ENCODE peak calls at places on chromosomes 12 and 14, in four cellular contexts. V is left ventricle myocardium inferior, X is PC-9, R is AG10803. N is an unnamed sample.

GRCh38 chr12:47032644-47033043 is 46.8 kb upstream of the PCED1B start:
- DNase-seq in V (no peak), X (no peak), R (peak), N (peak)

GRCh38 chr12:120229583-120230325 is 28.8 kb upstream of the RPLP0 start:
- DNase-seq in V (no peak), X (peak), R (no peak), N (no peak)

GRCh38 chr14:90924618-90925345 is 108.6 kb upstream of the TTC7B start:
- DNase-seq in V (no peak), X (no peak), R (peak), N (peak)

GRCh38 chr12:131258396-131258795 is 304.7 kb downstream of the ADGRD1 start:
- DNase-seq in V (no peak), X (no peak), R (no peak), N (no peak)

GRCh38 chr12:85829391-85829790 is 6.8 kb downstream of the RASSF9 start:
- DNase-seq in V (no peak), X (no peak), R (peak), N (no peak)

GRCh38 chr14:95396221-95396620 is 76.5 kb upstream of the CLMN start:
- DNase-seq in V (no peak), X (no peak), R (no peak), N (no peak)

GRCh38 chr12:45912774-45913173 is 77.6 kb downstream of the SCAF11 start:
- DNase-seq in V (no peak), X (no peak), R (no peak), N (no peak)

GRCh38 chr14:51087024-51087423 is 7.9 kb downstream of the TRIM9 start:
- DNase-seq in V (peak), X (peak), R (no peak), N (no peak)

GRCh38 chr12:83473408-83474095 is 786.8 kb downstream of the TMTC2 start:
- DNase-seq in V (no peak), X (no peak), R (peak), N (peak)

GRCh38 chr12:39912211-39912980 is 193.5 kb downstream of the SLC2A13 start:
- DNase-seq in V (peak), X (peak), R (no peak), N (no peak)

GRCh38 chr12:51482808-51483532 is 58.3 kb downstream of the SLC4A8 start:
- DNase-seq in V (no peak), X (no peak), R (peak), N (no peak)

GRCh38 chr12:121009744-121010143 is 6.5 kb downstream of the C12orf43 start:
- DNase-seq in V (no peak), X (peak), R (peak), N (no peak)

GRCh38 chr12:93001407-93001806 is 72.3 kb upstream of the EEA1 start:
- DNase-seq in V (no peak), X (no peak), R (no peak), N (no peak)

GRCh38 chr12:57607958-57608663 is 3.1 kb upstream of the ARHGEF25 start:
- DNase-seq in V (no peak), X (no peak), R (no peak), N (no peak)

GRCh38 chr14:93925374-93925895 is 1.7 kb upstream of the FAM181A start:
- DNase-seq in V (no peak), X (no peak), R (no peak), N (no peak)

GRCh38 chr12:47983541-47984115 is 20.2 kb downstream of the TMEM106C start:
- DNase-seq in V (no peak), X (no peak), R (no peak), N (no peak)

GRCh38 chr14:100536721-100537700 is 50.2 kb downstream of the BEGAIN start:
- DNase-seq in V (peak), X (no peak), R (no peak), N (no peak)

GRCh38 chr14:100807496-100807895 is 18.4 kb upstream of the MEG3 start:
- DNase-seq in V (no peak), X (no peak), R (no peak), N (no peak)

GRCh38 chr14:103629503-103630121 is 601 bp downstream of the KLC1 start:
- DNase-seq in V (peak), X (peak), R (no peak), N (no peak)

GRCh38 chr12:25106818-25107217 is 88.1 kb downstream of the DNAI7 start:
- DNase-seq in V (no peak), X (no peak), R (no peak), N (no peak)

GRCh38 chr12:1218369-1218768 is 227.3 kb downstream of the ERC1 start:
- DNase-seq in V (no peak), X (no peak), R (no peak), N (no peak)

GRCh38 chr12:77122236-77122635 is 56.9 kb upstream of the E2F7 start:
- DNase-seq in V (no peak), X (peak), R (peak), N (peak)

GRCh38 chr14:38221077-38221476 is 13.4 kb downstream of the SSTR1 start:
- DNase-seq in V (no peak), X (no peak), R (no peak), N (no peak)
- H3K4me3 ChIP-seq in V (no peak), X (no peak), R (no peak), N (no peak)

GRCh38 chr12:2360630-2361170 is 307.9 kb downstream of the CACNA1C start:
- DNase-seq in V (no peak), X (no peak), R (no peak), N (no peak)

GRCh38 chr12:2355604-2356003 is 302.8 kb downstream of the CACNA1C start:
- DNase-seq in V (no peak), X (no peak), R (no peak), N (no peak)

GRCh38 chr12:2359725-2360629 is 307.2 kb downstream of the CACNA1C start:
- DNase-seq in V (no peak), X (no peak), R (no peak), N (no peak)

GRCh38 chr12:2356601-2357125 is 303.9 kb downstream of the CACNA1C start:
- DNase-seq in V (no peak), X (no peak), R (no peak), N (no peak)

GRCh38 chr12:2358986-2359658 is 306.3 kb downstream of the CACNA1C start:
- DNase-seq in V (no peak), X (no peak), R (no peak), N (no peak)
- TF ChIP-seq CTCF in V (no peak), X (no peak), R (no peak), N (peak)

GRCh38 chr14:105022276-105022670 is 1.4 kb upstream of the CDCA4 start:
- DNase-seq in V (no peak), X (no peak), R (no peak), N (no peak)
- H3K4me3 ChIP-seq in V (peak), X (peak), R (peak), N (peak)

DNA sequence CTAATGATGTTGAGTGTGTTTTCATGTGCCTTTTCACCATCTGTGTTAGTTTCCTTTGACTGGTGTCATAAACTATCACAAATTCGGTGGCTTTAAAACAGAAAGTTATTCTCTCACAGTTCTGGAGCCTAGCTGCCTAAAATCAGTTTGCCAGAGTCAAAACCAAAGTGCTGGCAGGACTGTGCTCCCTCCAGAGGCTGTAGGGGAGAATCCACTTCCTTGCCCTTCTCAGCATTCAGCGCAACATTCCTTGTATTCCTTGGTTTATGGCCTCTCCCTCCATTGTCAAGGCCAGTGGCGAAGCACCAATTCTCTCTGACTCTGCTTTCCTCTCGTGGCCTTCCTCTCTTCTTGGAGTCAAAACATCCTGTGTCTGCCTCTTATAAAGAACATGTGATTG is 174.2 kb upstream of the PDE3A start:
- DNase-seq in V (no peak), X (no peak), R (peak), N (peak)
- TF ChIP-seq CTCF in V (peak), X (no peak), R (peak), N (peak)

GRCh38 chr12:108516511-108517275 is 1.6 kb downstream of the FICD start:
- DNase-seq in V (no peak), X (no peak), R (peak), N (no peak)
- H3K4me3 ChIP-seq in V (peak), X (no peak), R (peak), N (no peak)

GRCh38 chr12:49019435-49020317 is 1.1 kb upstream of the PRKAG1 start:
- DNase-seq in V (no peak), X (no peak), R (peak), N (no peak)
- TF ChIP-seq CTCF in V (no peak), X (peak), R (peak), N (peak)

GRCh38 chr12:55720071-55720564 is at the start of gene RDH5:
- DNase-seq in V (peak), X (no peak), R (peak), N (peak)
- H3K4me3 ChIP-seq in V (peak), X (no peak), R (peak), N (peak)

GRCh38 chr14:43539210-43539609 is 967.9 kb downstream of the FSCB start:
- DNase-seq in V (no peak), X (peak), R (no peak), N (no peak)
- TF ChIP-seq CTCF in V (peak), X (peak), R (no peak), N (no peak)

GRCh38 chr12:53219116-53219955 is 12.3 kb upstream of the ITGB7 start:
- DNase-seq in V (peak), X (no peak), R (peak), N (no peak)

GRCh38 chr12:53217049-53217929 is 10.2 kb upstream of the ITGB7 start:
- DNase-seq in V (peak), X (peak), R (peak), N (no peak)

GRCh38 chr12:53219956-53220856 is 11.8 kb downstream of the RARG start:
- DNase-seq in V (peak), X (peak), R (peak), N (no peak)

GRCh38 chr12:53218551-53219114 is 11.6 kb upstream of the ITGB7 start:
- DNase-seq in V (peak), X (no peak), R (peak), N (no peak)

GRCh38 chr12:53217930-53218307 is 10.9 kb upstream of the ITGB7 start:
- DNase-seq in V (no peak), X (no peak), R (peak), N (no peak)
- H3K4me3 ChIP-seq in V (peak), X (peak), R (peak), N (peak)

N was measured in AG09309.